ENCODE peak calls at places on chromosomes 2 and 18, in five cellular contexts. D, U, A, N and H are unnamed samples.

GRCh38 chr18:56986829-56987228 is 160.1 kb upstream of the BOD1L2 start:
- DNase-seq in D (no peak), U (no peak), A (no peak), N (no peak), H (no peak)

GRCh38 chr18:2657788-2658458 is 2.4 kb downstream of the SMCHD1 start:
- DNase-seq in D (peak), U (peak), A (peak), N (no peak), H (peak)

GRCh38 chr2:23602113-23602512 is 217.1 kb downstream of the KLHL29 start:
- DNase-seq in D (peak), U (no peak), A (no peak), N (no peak), H (no peak)

GRCh38 chr2:169653636-169654035 is 40.6 kb downstream of the CFAP210 start:
- DNase-seq in D (no peak), U (no peak), A (no peak), N (no peak), H (no peak)

GRCh38 chr2:47093626-47094025 is 61.5 kb downstream of the STPG4 start:
- DNase-seq in D (no peak), U (no peak), A (no peak), N (no peak), H (no peak)

GRCh38 chr18:59159986-59160385 is 20.3 kb downstream of the SEC11C start:
- DNase-seq in D (no peak), U (no peak), A (no peak), N (no peak), H (no peak)

GRCh38 chr18:61991201-61991600 is 98.4 kb upstream of the RNF152 start:
- DNase-seq in D (peak), U (no peak), A (no peak), N (no peak), H (no peak)

GRCh38 chr18:56431551-56431950 is 206.8 kb downstream of the TXNL1 start:
- DNase-seq in D (peak), U (peak), A (peak), N (no peak), H (no peak)

GRCh38 chr2:45938649-45939511 is 287.4 kb downstream of the PRKCE start:
- DNase-seq in D (peak), U (no peak), A (no peak), N (no peak), H (no peak)

GRCh38 chr2:27735263-27735904 is 36.1 kb upstream of the MRPL33 start:
- DNase-seq in D (no peak), U (no peak), A (no peak), N (peak), H (peak)

GRCh38 chr2:53312721-53313120 is 454.9 kb upstream of the CHAC2 start:
- DNase-seq in D (no peak), U (no peak), A (no peak), N (no peak), H (no peak)

GRCh38 chr2:233035426-233036161 is 3.1 kb downstream of the NEU2 start:
- DNase-seq in D (no peak), U (no peak), A (no peak), N (no peak), H (no peak)

GRCh38 chr2:101179982-101180381 is 28.8 kb upstream of the TBC1D8 start:
- DNase-seq in D (no peak), U (no peak), A (no peak), N (no peak), H (no peak)

GRCh38 chr2:84959045-84959493 is 11.9 kb upstream of the KCMF1 start:
- DNase-seq in D (peak), U (no peak), A (no peak), N (no peak), H (no peak)

GRCh38 chr2:62884514-62884913 is 166.1 kb upstream of the OTX1 start:
- DNase-seq in D (peak), U (no peak), A (no peak), N (no peak), H (no peak)

GRCh38 chr2:74571058-74571457 is 16.5 kb downstream of the DOK1 start:
- DNase-seq in D (no peak), U (peak), A (no peak), N (no peak), H (peak)